ENCODE peak calls at places on chromosome 4, in eight cellular contexts. C, O, X, K, G, U, Q and R are unnamed samples.

GRCh38 chr4:53476232-53477037 is 99.0 kb downstream of the FIP1L1 start:
- DNase-seq in C (no peak), O (no peak), X (no peak), K (no peak), G (no peak), U (no peak), Q (no peak), R (no peak)

GRCh38 chr4:1196421-1197183 is 24.2 kb upstream of the SPON2 start:
- DNase-seq in C (no peak), O (no peak), X (no peak), K (no peak), G (no peak), U (no peak), Q (no peak), R (no peak)

GRCh38 chr4:80407246-80407645 is 71.7 kb downstream of the CFAP299 start:
- DNase-seq in C (no peak), O (no peak), X (no peak), K (no peak), G (no peak), U (no peak), Q (no peak), R (no peak)

GRCh38 chr4:182662551-182662950 is 254.6 kb downstream of the DCTD start:
- DNase-seq in C (no peak), O (no peak), X (no peak), K (no peak), G (no peak), U (no peak), Q (no peak), R (no peak)

GRCh38 chr4:35541146-35541887 is 703.0 kb downstream of the ARAP2 start:
- DNase-seq in C (no peak), O (no peak), X (no peak), K (no peak), G (no peak), U (no peak), Q (no peak), R (peak; percentile 27)

GRCh38 chr4:150972592-150972991 is 42.5 kb downstream of the LRBA start:
- DNase-seq in C (no peak), O (no peak), X (no peak), K (no peak), G (peak; percentile 19), U (no peak), Q (no peak), R (no peak)

GRCh38 chr4:177964693-177965168 is 522.5 kb upstream of the AGA start:
- DNase-seq in C (no peak), O (no peak), X (no peak), K (no peak), G (no peak), U (no peak), Q (no peak), R (no peak)

GRCh38 chr4:2292679-2293108 is 30.8 kb upstream of the MXD4 start:
- DNase-seq in C (no peak), O (no peak), X (no peak), K (no peak), G (no peak), U (no peak), Q (no peak), R (no peak)